ENCODE peak calls at places on chromosome 16, in five cellular contexts. I is Caco-2, T is Peyer's patch, C is choroid plexus epithelial cell, A is ascending aorta. M is an unnamed sample.

GRCh38 chr16:47018223-47018891 is 44.9 kb upstream of the DNAJA2 start:
- DNase-seq in I (peak; percentile 75), T (peak; percentile 53), C (peak; percentile 51), A (no peak), M (peak; percentile 67)

GRCh38 chr16:23155445-23156049 is 6.3 kb upstream of the USP31 start:
- DNase-seq in I (no peak), T (no peak), C (peak; percentile 42), A (no peak), M (no peak)

GRCh38 chr16:78576941-78577340 is 477.5 kb downstream of the WWOX start:
- DNase-seq in I (no peak), T (no peak), C (no peak), A (no peak), M (peak; percentile 85)

GRCh38 chr16:26015776-26016175 is 324.0 kb downstream of the HS3ST4 start:
- DNase-seq in I (no peak), T (no peak), C (no peak), A (no peak), M (no peak)

GRCh38 chr16:17258848-17259713 is 211.7 kb downstream of the XYLT1 start:
- DNase-seq in I (no peak), T (no peak), C (no peak), A (no peak), M (no peak)

GRCh38 chr16:88828711-88829110 is 17.0 kb upstream of the APRT start:
- DNase-seq in I (no peak), T (no peak), C (no peak), A (no peak), M (no peak)

GRCh38 chr16:68362952-68363846 is 52.4 kb downstream of the PRMT7 start:
- DNase-seq in I (no peak), T (no peak), C (no peak), A (no peak), M (no peak)

GRCh38 chr16:27237229-27238015 is 31.1 kb downstream of the NSMCE1 start:
- DNase-seq in I (no peak), T (no peak), C (no peak), A (no peak), M (no peak)

GRCh38 chr16:22938647-22939046 is 124.7 kb downstream of the HS3ST2 start:
- DNase-seq in I (no peak), T (no peak), C (no peak), A (no peak), M (peak; percentile 56)

GRCh38 chr16:143047-143446 is 4.6 kb upstream of the NPRL3 start:
- DNase-seq in I (no peak), T (no peak), C (no peak), A (no peak), M (no peak)

GRCh38 chr16:89446136-89446974 is 44.0 kb downstream of the ANKRD11 start:
- DNase-seq in I (no peak), T (no peak), C (no peak), A (no peak), M (no peak)

GRCh38 chr16:73396556-73396955 is 348.6 kb upstream of the ZFHX3 start:
- DNase-seq in I (no peak), T (no peak), C (no peak), A (no peak), M (no peak)

GRCh38 chr16:89442990-89443726 is 47.2 kb downstream of the ANKRD11 start:
- DNase-seq in I (no peak), T (no peak), C (peak; percentile 77), A (no peak), M (peak; percentile 99)

GRCh38 chr16:19175492-19176262 is 7.6 kb downstream of the SYT17 start:
- DNase-seq in I (no peak), T (no peak), C (peak; percentile 44), A (no peak), M (no peak)

GRCh38 chr16:27920391-27920891 is 143.1 kb downstream of the GSG1L start:
- DNase-seq in I (peak; percentile 54), T (no peak), C (peak; percentile 17), A (no peak), M (peak; percentile 51)

GRCh38 chr16:82655315-82655714 is 28.5 kb downstream of the CDH13 start:
- DNase-seq in I (no peak), T (no peak), C (peak; percentile 94), A (no peak), M (no peak)

GRCh38 chr16:10370096-10370726 is 15.7 kb upstream of the ATF7IP2 start:
- DNase-seq in I (no peak), T (no peak), C (no peak), A (no peak), M (peak; percentile 39)

GRCh38 chr16:68445458-68445857 is 2.9 kb downstream of the SMPD3 start:
- DNase-seq in I (peak; percentile 70), T (no peak), C (peak; percentile 63), A (no peak), M (peak; percentile 80)

GRCh38 chr16:22721497-22722100 is 92.4 kb upstream of the HS3ST2 start:
- DNase-seq in I (no peak), T (no peak), C (no peak), A (no peak), M (no peak)

GRCh38 chr16:19479302-19479721 is 42.6 kb downstream of the GDE1 start:
- DNase-seq in I (no peak), T (no peak), C (no peak), A (no peak), M (no peak)

GRCh38 chr16:18958621-18959578 is 24.8 kb upstream of the TMC7 start:
- DNase-seq in I (no peak), T (no peak), C (no peak), A (no peak), M (no peak)

GRCh38 chr16:8989099-8989878 is 25.6 kb upstream of the USP7 start:
- DNase-seq in I (no peak), T (peak; percentile 78), C (no peak), A (no peak), M (no peak)

GRCh38 chr16:88286301-88286923 is 96.3 kb upstream of the ZNF469 start:
- DNase-seq in I (no peak), T (no peak), C (no peak), A (no peak), M (no peak)

GRCh38 chr16:89115216-89115949 is 21.7 kb downstream of the ACSF3 start:
- DNase-seq in I (no peak), T (peak; percentile 57), C (peak; percentile 63), A (peak; percentile 72), M (peak; percentile 63)

GRCh38 chr16:78770353-78771091 is 671.1 kb downstream of the WWOX start:
- DNase-seq in I (peak; percentile 61), T (peak; percentile 80), C (peak; percentile 1), A (no peak), M (peak; percentile 6)

GRCh38 chr16:64339052-64339770 is 782.7 kb downstream of the CDH11 start:
- DNase-seq in I (no peak), T (no peak), C (no peak), A (no peak), M (no peak)

GRCh38 chr16:49706620-49707355 is 149.1 kb downstream of the ZNF423 start:
- DNase-seq in I (no peak), T (no peak), C (no peak), A (no peak), M (no peak)

GRCh38 chr16:19559242-19559910 is 3.9 kb downstream of the VPS35L start:
- DNase-seq in I (no peak), T (no peak), C (peak; percentile 83), A (no peak), M (peak; percentile 57)

GRCh38 chr16:64240586-64240985 is 881.3 kb downstream of the CDH11 start:
- DNase-seq in I (no peak), T (no peak), C (no peak), A (no peak), M (no peak)

DNA sequence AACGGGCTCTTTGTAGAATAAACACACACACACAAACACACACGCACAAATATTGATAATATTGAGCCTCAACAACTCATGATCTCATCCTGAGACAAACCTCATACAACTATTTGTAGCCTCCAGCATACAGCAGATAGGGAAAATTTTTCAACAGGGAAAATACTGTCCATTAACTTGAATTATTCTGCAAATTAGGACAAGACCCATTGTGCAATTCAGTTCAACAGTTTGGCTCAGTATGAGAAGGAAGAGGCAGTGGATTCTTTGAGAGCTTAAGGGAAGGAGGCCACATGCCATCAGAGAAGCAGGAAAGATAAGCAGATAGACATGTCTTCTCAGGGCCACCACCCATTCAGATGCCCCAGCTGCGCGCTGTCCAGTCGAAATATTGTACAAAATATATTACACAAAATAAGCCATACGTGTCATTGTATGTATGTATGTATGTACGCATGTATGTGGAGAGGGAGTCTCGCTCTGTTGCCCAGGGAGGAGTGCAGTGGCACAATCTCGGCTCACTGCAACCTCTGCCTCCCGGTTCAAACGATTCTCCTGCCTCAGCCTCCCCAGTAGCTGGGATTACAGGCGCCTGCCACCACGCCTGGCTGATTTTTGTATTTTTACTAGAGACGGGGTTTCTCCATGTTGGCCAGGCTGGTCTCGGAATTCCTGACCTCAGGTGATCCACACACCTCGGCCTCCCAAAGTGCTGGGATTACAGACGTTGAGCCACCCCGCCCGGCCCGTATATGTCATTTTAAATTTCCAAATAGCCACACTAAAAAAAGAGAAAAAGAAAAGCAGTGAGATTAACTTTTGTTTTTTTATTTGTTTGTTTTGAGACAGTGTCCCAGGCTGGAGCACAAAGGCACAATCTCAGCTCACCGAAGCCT is 1.8 kb downstream of the ZC3H7A start:
- DNase-seq in I (no peak), T (no peak), C (no peak), A (no peak), M (no peak)
- H3K4me3 ChIP-seq in I (peak overlapping the region; percentile 93), T (peak overlapping the region; percentile 89), C (peak overlapping the region; percentile 85), A (peak overlapping the region; percentile 70), M (peak overlapping the region; percentile 94)

GRCh38 chr16:2466667-2467300 is 4.3 kb upstream of the NTN3 start:
- DNase-seq in I (no peak), T (no peak), C (no peak), A (no peak), M (no peak)
- TF ChIP-seq CTCF in I (no peak), T (no peak), C (no peak), A (no peak), M (no peak)

GRCh38 chr16:24541534-24541933 is 2.2 kb downstream of the RBBP6 start:
- DNase-seq in I (no peak), T (no peak), C (no peak), A (no peak), M (no peak)

GRCh38 chr16:24539850-24540484 is 601 bp downstream of the RBBP6 start:
- DNase-seq in I (peak; percentile 38), T (peak; percentile 79), C (peak; percentile 44), A (no peak), M (peak; percentile 54)

GRCh38 chr16:24544640-24545039 is 5.3 kb downstream of the RBBP6 start:
- DNase-seq in I (no peak), T (no peak), C (no peak), A (no peak), M (peak; percentile 17)

GRCh38 chr16:24540575-24541240 is 1.3 kb downstream of the RBBP6 start:
- DNase-seq in I (no peak), T (peak; percentile 53), C (peak; percentile 36), A (no peak), M (peak; percentile 28)

DNA sequence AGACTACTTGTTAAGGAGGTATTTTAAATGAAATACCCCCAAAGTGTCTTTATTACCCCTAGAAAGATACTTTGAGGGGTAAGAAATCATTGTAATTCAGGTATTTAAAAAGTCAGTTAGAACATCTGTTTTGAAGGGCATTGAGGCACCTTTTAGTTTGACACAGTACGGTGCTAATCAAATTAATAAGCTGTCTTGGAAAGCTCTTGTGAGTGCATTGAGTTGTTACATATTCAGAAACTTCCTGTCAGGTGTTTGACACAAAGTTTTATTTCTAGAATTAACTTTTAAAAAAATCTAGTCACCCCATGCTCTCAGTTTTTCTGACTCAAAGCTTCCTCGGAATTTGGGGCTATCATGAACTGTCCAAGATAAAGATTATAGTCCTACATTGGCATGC is 4.6 kb downstream of the RBBP6 start:
- DNase-seq in I (no peak), T (no peak), C (no peak), A (no peak), M (no peak)
- H3K4me3 ChIP-seq in I (no peak overlapping the region), T (no peak overlapping the region), C (no peak overlapping the region), A (peak overlapping the region; percentile 100), M (no peak overlapping the region)

GRCh38 chr16:79981814-79982213 is 381.3 kb upstream of the MAF start:
- DNase-seq in I (no peak), T (no peak), C (no peak), A (no peak), M (no peak)
- TF ChIP-seq CTCF in I (no peak), T (no peak), C (no peak), A (no peak), M (no peak)